ENCODE peak calls at places on chromosomes 5 and 9, in ten cellular contexts. E, N, T, B, U, H, G, X, Z and Q are unnamed samples.

GRCh38 chr5:180785151-180785781 is 17.3 kb downstream of the MGAT1 start:
- DNase-seq in B (no peak), X (no peak), Z (no peak), U (no peak), N (no peak), T (no peak), G (no peak), E (no peak), H (peak; percentile 62), Q (no peak)

GRCh38 chr5:95530441-95530840 is 24.3 kb downstream of the SKIC3 start:
- DNase-seq in B (no peak), T (no peak), Z (no peak), E (peak; percentile 36), X (no peak), N (peak; percentile 13), H (no peak), U (no peak), G (no peak), Q (no peak)

GRCh38 chr5:61251874-61252642 is 80.0 kb upstream of the ZSWIM6 start:
- DNase-seq in U (no peak), B (no peak), E (no peak), H (no peak), G (no peak), X (no peak), T (no peak), Z (peak; percentile 35), N (no peak), Q (no peak)

GRCh38 chr9:129402341-129402739 is 218.6 kb downstream of the C9orf50 start:
- DNase-seq in T (no peak), G (no peak), B (no peak), H (peak; percentile 79), N (peak; percentile 66), Z (peak; percentile 56), U (no peak), E (no peak), X (no peak), Q (no peak)

GRCh38 chr5:35852084-35852734 is 4.5 kb upstream of the IL7R start:
- DNase-seq in T (no peak), U (no peak), B (no peak), Z (peak; percentile 23), E (no peak), G (no peak), X (no peak), N (no peak), H (peak; percentile 6), Q (no peak)

GRCh38 chr5:60463179-60463868 is 236.6 kb downstream of the DEPDC1B start:
- DNase-seq in U (no peak), G (no peak), E (no peak), Z (no peak), X (no peak), H (no peak), N (no peak), T (no peak), B (no peak), Q (no peak)

GRCh38 chr5:191036-191948 is at the start of gene LRRC14B:
- DNase-seq in N (no peak), X (peak; percentile 25), B (no peak), G (peak; percentile 90), T (peak; percentile 87), U (no peak), H (peak; percentile 87), E (no peak), Z (no peak), Q (peak; percentile 65)

GRCh38 chr5:180830253-180831138 is 27.9 kb upstream of the MGAT1 start:
- DNase-seq in B (peak; percentile 62), G (peak; percentile 74), T (peak; percentile 90), X (no peak), Z (peak; percentile 69), H (no peak), U (peak; percentile 79), E (no peak), N (peak; percentile 84), Q (no peak)

GRCh38 chr5:40584054-40584453 is 95.7 kb upstream of the PTGER4 start:
- DNase-seq in H (no peak), B (no peak), T (no peak), G (no peak), Z (no peak), X (no peak), E (no peak), U (no peak), N (no peak), Q (no peak)

GRCh38 chr5:160466889-160467554 is 45.4 kb downstream of the PTTG1 start:
- DNase-seq in T (no peak), E (no peak), Z (no peak), G (no peak), N (no peak), H (no peak), U (no peak), X (no peak), B (no peak), Q (no peak)

GRCh38 chr9:35905912-35906679 is at the start of gene HRCT1:
- DNase-seq in E (no peak), B (peak; percentile 96), T (peak; percentile 96), G (peak; percentile 96), Z (no peak), H (peak; percentile 75), U (no peak), N (no peak), X (no peak), Q (no peak)

GRCh38 chr5:102865510-102866314 is 110.6 kb downstream of the PAM start:
- DNase-seq in U (no peak), E (no peak), B (no peak), H (peak; percentile 93), T (peak; percentile 81), N (peak; percentile 91), Z (peak; percentile 82), G (peak; percentile 67), X (peak; percentile 4), Q (peak; percentile 17)

GRCh38 chr5:72324186-72324825 is 4.1 kb downstream of the PTCD2 start:
- DNase-seq in U (no peak), N (no peak), B (no peak), T (no peak), E (no peak), X (no peak), G (no peak), Z (no peak), H (no peak), Q (no peak)

DNA sequence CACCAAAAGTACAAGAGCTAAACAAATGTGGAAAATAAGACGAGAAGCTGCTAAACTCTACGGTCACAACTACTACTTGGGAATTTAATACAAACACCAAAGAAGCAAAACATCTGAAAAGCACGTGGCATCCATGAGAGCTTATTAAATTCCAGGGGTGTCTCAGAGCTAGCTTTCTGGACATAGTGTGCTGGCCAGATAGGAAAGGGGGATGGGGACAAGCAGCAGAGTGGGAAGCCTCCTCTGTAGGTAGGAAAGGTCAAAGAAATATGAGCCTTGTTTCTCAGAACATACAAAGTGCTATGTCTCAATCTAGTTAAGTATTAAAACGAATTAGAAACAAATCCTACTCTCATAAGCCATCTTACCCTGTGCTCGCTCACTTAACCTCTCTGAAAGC is 51.3 kb upstream of the GOLPH3 start:
- DNase-seq in U (no peak), X (no peak), Z (no peak), N (no peak), H (no peak), T (peak; percentile 90), B (no peak), G (no peak), E (no peak), Q (no peak)
- TF ChIP-seq POLR2AphosphoS5 in U (no peak), X (no peak), Z (no peak), N (no peak), H (no peak), T (peak; percentile 74), B (no peak), G (peak; percentile 87), E (no peak), Q (no peak)

GRCh38 chr5:172455087-172455381 is 709 bp upstream of the SH3PXD2B start:
- DNase-seq in Z (no peak), G (no peak), B (no peak), N (peak; percentile 47), X (no peak), U (no peak), E (no peak), T (no peak), H (no peak), Q (no peak)

GRCh38 chr5:172453986-172454354 is 355 bp downstream of the SH3PXD2B start:
- DNase-seq in B (no peak), X (no peak), H (no peak), U (no peak), E (no peak), T (peak; percentile 87), Z (peak; percentile 82), N (peak; percentile 74), G (no peak), Q (no peak)

GRCh38 chr5:172453206-172453985 is 929 bp downstream of the SH3PXD2B start:
- DNase-seq in N (peak; percentile 84), G (peak; percentile 34), B (no peak), T (peak; percentile 82), Z (peak; percentile 80), H (no peak), U (no peak), X (no peak), E (no peak), Q (no peak)

GRCh38 chr5:172455511-172456061 is 1.3 kb upstream of the SH3PXD2B start:
- DNase-seq in H (no peak), X (no peak), U (no peak), B (no peak), Z (no peak), G (no peak), N (no peak), T (peak; percentile 74), E (no peak), Q (no peak)

GRCh38 chr5:172454355-172455086 is at the start of gene SH3PXD2B:
- DNase-seq in Z (peak; percentile 94), T (peak; percentile 86), E (no peak), H (peak; percentile 94), G (peak; percentile 63), B (no peak), U (peak; percentile 71), X (no peak), N (peak; percentile 86), Q (peak; percentile 51)
- TF ChIP-seq POLR2AphosphoS5 in Z (no peak), T (no peak), E (no peak), H (peak; percentile 41), G (no peak), B (no peak), U (no peak), X (no peak), N (no peak), Q (no peak)

DNA sequence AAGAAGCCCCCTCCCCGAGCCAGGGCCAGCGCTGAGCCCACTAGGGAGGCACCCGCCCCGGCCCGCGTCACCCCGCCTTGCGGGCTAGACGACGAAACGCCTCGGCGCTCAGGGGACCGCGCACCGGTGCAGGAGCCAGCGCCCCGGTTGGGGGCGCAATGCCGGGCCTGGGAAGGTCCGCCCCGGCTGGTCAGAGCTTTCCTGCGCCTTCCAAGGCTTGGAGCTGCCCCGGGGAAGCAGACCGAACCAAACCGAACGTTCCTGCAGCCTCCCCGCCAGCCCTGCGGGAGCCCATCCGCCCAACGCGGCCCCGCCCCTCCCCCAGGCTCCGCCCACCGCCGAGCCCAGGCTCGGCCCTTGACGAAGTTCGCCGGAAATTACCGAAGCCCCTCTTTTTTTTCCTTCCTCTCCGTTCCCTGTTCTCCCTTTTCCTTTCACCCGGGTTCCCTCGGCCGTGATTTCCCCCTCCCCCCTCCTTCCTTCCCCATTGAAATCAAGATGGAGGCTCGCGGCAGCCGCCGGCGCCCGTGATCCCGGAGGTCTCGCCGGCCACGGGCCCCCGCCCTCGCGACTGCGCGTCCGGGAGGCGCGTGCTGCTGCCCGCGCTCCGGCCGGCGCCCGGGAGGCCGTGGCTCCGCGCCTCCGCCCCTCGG is at the start of gene TRIO:
- DNase-seq in G (peak; percentile 89), X (peak; percentile 72), B (peak; percentile 89), E (no peak), H (peak; percentile 99), T (peak; percentile 96), N (peak; percentile 92), U (peak; percentile 93), Z (peak; percentile 97), Q (peak; percentile 78)
- TF ChIP-seq POLR2AphosphoS5 in G (peak; percentile 30), X (no peak), B (peak; percentile 13), E (peak; percentile 92), H (peak; percentile 60), T (peak; percentile 60), N (peak; percentile 67), U (no peak), Z (peak; percentile 89), Q (no peak)

GRCh38 chr9:131943397-131943796 is 136.3 kb downstream of the MED27 start:
- DNase-seq in B (no peak), Z (no peak), G (no peak), U (no peak), E (no peak), T (no peak), N (peak; percentile 41), X (no peak), H (no peak), Q (no peak)
- TF ChIP-seq POLR2AphosphoS5 in B (no peak), Z (no peak), G (no peak), U (no peak), E (no peak), T (no peak), N (no peak), X (no peak), H (no peak), Q (no peak)